ENCODE peak calls at places on chromosomes 13 and 19, in eight cellular contexts. One of them, this sample, is unnamed.

GRCh38 chr19:41871573-41872383 is 5.3 kb upstream of the CD79A start:
- DNase-seq in astrocyte of the cerebellum: no peak
- DNase-seq in fibroblast of lung: no peak
- DNase-seq in heart left ventricle: peak
- DNase-seq in cardiac muscle cell: no peak
- DNase-seq in HCT116: no peak
- DNase-seq in lower leg skin: no peak
- DNase-seq in AG04450: no peak
- DNase-seq in this sample: peak

GRCh38 chr13:106034201-106034600 is 501.3 kb downstream of the EFNB2 start:
- DNase-seq in astrocyte of the cerebellum: peak
- DNase-seq in fibroblast of lung: no peak
- DNase-seq in heart left ventricle: no peak
- DNase-seq in cardiac muscle cell: no peak
- DNase-seq in HCT116: no peak
- DNase-seq in lower leg skin: no peak
- DNase-seq in AG04450: no peak
- DNase-seq in this sample: no peak

GRCh38 chr13:112161441-112162301 is 94.7 kb downstream of the SOX1 start:
- DNase-seq in astrocyte of the cerebellum: no peak
- DNase-seq in fibroblast of lung: no peak
- DNase-seq in heart left ventricle: no peak
- DNase-seq in cardiac muscle cell: no peak
- DNase-seq in HCT116: no peak
- DNase-seq in lower leg skin: peak
- DNase-seq in AG04450: no peak
- DNase-seq in this sample: no peak

GRCh38 chr13:42355841-42356575 is 84.1 kb downstream of the AKAP11 start:
- DNase-seq in astrocyte of the cerebellum: no peak
- DNase-seq in fibroblast of lung: no peak
- DNase-seq in heart left ventricle: no peak
- DNase-seq in cardiac muscle cell: no peak
- DNase-seq in HCT116: no peak
- DNase-seq in lower leg skin: no peak
- DNase-seq in AG04450: no peak
- DNase-seq in this sample: no peak

GRCh38 chr13:86585826-86586225 is 786.6 kb upstream of the SLITRK6 start:
- DNase-seq in astrocyte of the cerebellum: peak
- DNase-seq in fibroblast of lung: peak
- DNase-seq in heart left ventricle: no peak
- DNase-seq in cardiac muscle cell: no peak
- DNase-seq in HCT116: no peak
- DNase-seq in lower leg skin: no peak
- DNase-seq in AG04450: peak
- DNase-seq in this sample: no peak

GRCh38 chr19:55358943-55359908 is 3.8 kb downstream of the GARIN5B start:
- DNase-seq in astrocyte of the cerebellum: no peak
- DNase-seq in fibroblast of lung: no peak
- DNase-seq in heart left ventricle: no peak
- DNase-seq in cardiac muscle cell: no peak
- DNase-seq in HCT116: no peak
- DNase-seq in lower leg skin: no peak
- DNase-seq in AG04450: no peak
- DNase-seq in this sample: no peak

GRCh38 chr13:113064534-113065405 is 40.8 kb upstream of the F7 start:
- DNase-seq in astrocyte of the cerebellum: peak
- DNase-seq in fibroblast of lung: peak
- DNase-seq in heart left ventricle: no peak
- DNase-seq in cardiac muscle cell: no peak
- DNase-seq in HCT116: peak
- DNase-seq in lower leg skin: no peak
- DNase-seq in AG04450: no peak
- DNase-seq in this sample: no peak

GRCh38 chr19:55640043-55640576 is 692 bp upstream of the ZNF580 start:
- DNase-seq in astrocyte of the cerebellum: no peak
- DNase-seq in fibroblast of lung: peak
- DNase-seq in heart left ventricle: peak
- DNase-seq in cardiac muscle cell: no peak
- DNase-seq in HCT116: no peak
- DNase-seq in lower leg skin: no peak
- DNase-seq in AG04450: no peak
- DNase-seq in this sample: peak

GRCh38 chr13:29722415-29722814 is 126.9 kb upstream of the SLC7A1 start:
- DNase-seq in astrocyte of the cerebellum: no peak
- DNase-seq in fibroblast of lung: no peak
- DNase-seq in heart left ventricle: no peak
- DNase-seq in cardiac muscle cell: no peak
- DNase-seq in HCT116: no peak
- DNase-seq in lower leg skin: no peak
- DNase-seq in AG04450: no peak
- DNase-seq in this sample: no peak

GRCh38 chr19:16509141-16510061 is 13.2 kb downstream of the C19orf44 start:
- DNase-seq in astrocyte of the cerebellum: peak
- DNase-seq in fibroblast of lung: peak
- DNase-seq in heart left ventricle: no peak
- DNase-seq in cardiac muscle cell: no peak
- DNase-seq in HCT116: no peak
- DNase-seq in lower leg skin: no peak
- DNase-seq in AG04450: peak
- DNase-seq in this sample: no peak

GRCh38 chr13:40063743-40064142 is 408.3 kb downstream of the COG6 start:
- DNase-seq in astrocyte of the cerebellum: no peak
- DNase-seq in fibroblast of lung: no peak
- DNase-seq in heart left ventricle: no peak
- DNase-seq in cardiac muscle cell: no peak
- DNase-seq in HCT116: no peak
- DNase-seq in lower leg skin: no peak
- DNase-seq in AG04450: no peak
- DNase-seq in this sample: no peak

GRCh38 chr19:11390933-11391680 is 7.0 kb upstream of the EPOR start:
- DNase-seq in astrocyte of the cerebellum: no peak
- DNase-seq in fibroblast of lung: no peak
- DNase-seq in heart left ventricle: no peak
- DNase-seq in cardiac muscle cell: no peak
- DNase-seq in HCT116: no peak
- DNase-seq in lower leg skin: no peak
- DNase-seq in AG04450: no peak
- DNase-seq in this sample: no peak

DNA sequence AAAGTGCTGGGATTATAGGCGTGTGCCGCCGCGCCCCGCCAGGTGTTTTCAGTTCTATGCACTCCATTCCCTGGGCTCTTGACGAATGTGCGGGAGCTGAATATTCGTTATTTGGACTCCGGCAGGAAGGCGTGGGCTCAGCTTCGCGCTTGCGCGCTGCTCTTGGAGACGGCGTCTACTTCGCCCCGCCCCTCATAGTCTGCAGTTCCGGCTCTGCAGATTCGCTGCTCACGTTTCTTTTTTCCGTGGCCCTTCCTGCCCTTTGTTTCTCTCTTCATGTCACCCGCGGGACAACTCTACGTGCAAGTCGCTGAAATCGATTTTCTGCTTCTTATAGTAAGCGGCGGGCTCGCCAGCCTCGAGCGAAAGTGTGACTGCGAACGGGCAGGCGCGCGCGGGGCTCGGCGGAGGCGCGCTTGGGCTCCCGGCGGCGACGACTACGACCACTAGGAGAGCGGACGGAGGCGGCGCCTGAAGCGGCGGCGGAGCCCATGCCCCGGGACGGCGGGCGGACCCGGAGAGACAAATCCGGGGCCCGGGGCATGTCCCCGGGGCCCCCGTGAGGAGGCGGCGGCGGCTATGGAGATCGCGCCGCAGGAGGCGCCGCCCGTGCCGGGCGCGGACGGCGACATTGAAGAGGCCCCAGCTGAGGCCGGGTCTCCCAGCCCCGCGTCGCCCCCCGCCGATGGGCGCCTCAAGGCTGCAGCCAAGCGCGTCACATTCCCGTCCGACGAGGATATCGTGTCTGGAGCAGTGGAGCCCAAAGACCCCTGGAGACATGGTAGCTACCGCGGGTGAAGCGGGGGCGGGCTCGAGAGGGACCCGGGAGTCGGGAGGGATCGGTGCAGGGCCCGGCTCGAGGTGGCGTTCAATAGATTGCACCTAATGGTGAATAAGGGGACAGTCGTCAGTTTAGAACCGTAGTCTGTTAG is at the start of gene PPP1R37:
- DNase-seq in astrocyte of the cerebellum: peak
- DNase-seq in fibroblast of lung: peak
- DNase-seq in heart left ventricle: peak
- DNase-seq in cardiac muscle cell: peak
- DNase-seq in HCT116: peak
- DNase-seq in lower leg skin: peak
- DNase-seq in AG04450: peak
- DNase-seq in this sample: peak
- TF ChIP-seq CTCF in astrocyte of the cerebellum: peak
- TF ChIP-seq CTCF in fibroblast of lung: no peak
- TF ChIP-seq CTCF in heart left ventricle: peak
- TF ChIP-seq CTCF in cardiac muscle cell: peak
- TF ChIP-seq CTCF in HCT116: no peak
- TF ChIP-seq CTCF in lower leg skin: no peak
- TF ChIP-seq CTCF in AG04450: peak
- TF ChIP-seq CTCF in this sample: no peak

DNA sequence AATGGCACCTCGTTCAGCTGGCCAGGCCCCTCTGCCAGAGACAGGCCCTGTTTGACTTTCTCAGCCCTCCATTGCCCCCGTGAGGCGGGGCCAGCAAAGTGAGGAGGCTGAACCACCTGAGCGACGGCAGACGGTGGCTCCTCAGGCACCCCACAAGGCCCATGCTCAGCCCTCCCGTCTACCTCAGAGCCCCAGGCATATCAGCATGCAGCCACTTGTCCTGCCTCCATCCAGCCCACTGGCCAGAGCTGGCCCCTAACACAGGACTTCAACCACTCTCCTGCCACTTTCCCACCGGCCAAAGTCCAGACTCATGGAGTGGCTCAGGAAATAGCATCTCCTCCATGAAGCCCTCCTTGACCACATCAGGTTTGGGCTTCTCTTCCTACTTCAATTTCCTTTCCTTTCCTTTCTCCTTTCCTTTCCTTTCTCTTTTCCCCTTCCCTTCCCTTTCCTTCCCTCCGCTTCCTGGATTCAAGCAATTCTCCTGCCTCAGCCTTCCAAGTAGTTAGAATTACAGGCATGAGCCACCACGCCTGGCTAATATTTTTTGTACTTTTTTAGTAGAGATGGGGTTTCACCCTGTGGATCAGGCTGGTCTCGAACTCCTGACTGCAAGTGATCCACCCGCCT is 9.3 kb downstream of the SLC7A10 start:
- DNase-seq in astrocyte of the cerebellum: no peak
- DNase-seq in fibroblast of lung: no peak
- DNase-seq in heart left ventricle: no peak
- DNase-seq in cardiac muscle cell: no peak
- DNase-seq in HCT116: no peak
- DNase-seq in lower leg skin: no peak
- DNase-seq in AG04450: no peak
- DNase-seq in this sample: no peak
- TF ChIP-seq CTCF in astrocyte of the cerebellum: no peak
- TF ChIP-seq CTCF in fibroblast of lung: no peak
- TF ChIP-seq CTCF in heart left ventricle: no peak
- TF ChIP-seq CTCF in cardiac muscle cell: no peak
- TF ChIP-seq CTCF in HCT116: no peak
- TF ChIP-seq CTCF in lower leg skin: no peak
- TF ChIP-seq CTCF in AG04450: no peak
- TF ChIP-seq CTCF in this sample: no peak

GRCh38 chr19:8017808-8018207 is 12.4 kb upstream of the ELAVL1 start:
- DNase-seq in astrocyte of the cerebellum: no peak
- DNase-seq in fibroblast of lung: no peak
- DNase-seq in heart left ventricle: no peak
- DNase-seq in cardiac muscle cell: no peak
- DNase-seq in HCT116: no peak
- DNase-seq in lower leg skin: no peak
- DNase-seq in AG04450: no peak
- DNase-seq in this sample: no peak
- TF ChIP-seq CTCF in astrocyte of the cerebellum: no peak
- TF ChIP-seq CTCF in fibroblast of lung: no peak
- TF ChIP-seq CTCF in heart left ventricle: no peak
- TF ChIP-seq CTCF in cardiac muscle cell: peak
- TF ChIP-seq CTCF in HCT116: peak
- TF ChIP-seq CTCF in lower leg skin: no peak
- TF ChIP-seq CTCF in AG04450: no peak
- TF ChIP-seq CTCF in this sample: peak

GRCh38 chr19:6754136-6754535 is 13.1 kb downstream of the SH2D3A start:
- DNase-seq in astrocyte of the cerebellum: no peak
- DNase-seq in fibroblast of lung: no peak
- DNase-seq in heart left ventricle: no peak
- DNase-seq in cardiac muscle cell: no peak
- DNase-seq in HCT116: no peak
- DNase-seq in lower leg skin: peak
- DNase-seq in AG04450: no peak
- DNase-seq in this sample: no peak

GRCh38 chr19:6751189-6751588 is 11.7 kb downstream of the TRIP10 start:
- DNase-seq in astrocyte of the cerebellum: no peak
- DNase-seq in fibroblast of lung: no peak
- DNase-seq in heart left ventricle: no peak
- DNase-seq in cardiac muscle cell: no peak
- DNase-seq in HCT116: no peak
- DNase-seq in lower leg skin: no peak
- DNase-seq in AG04450: no peak
- DNase-seq in this sample: no peak

GRCh38 chr19:6752257-6753177 is 13.0 kb downstream of the TRIP10 start:
- DNase-seq in astrocyte of the cerebellum: no peak
- DNase-seq in fibroblast of lung: no peak
- DNase-seq in heart left ventricle: no peak
- DNase-seq in cardiac muscle cell: peak
- DNase-seq in HCT116: no peak
- DNase-seq in lower leg skin: peak
- DNase-seq in AG04450: no peak
- DNase-seq in this sample: no peak

GRCh38 chr19:6754653-6755463 is 12.4 kb downstream of the SH2D3A start:
- DNase-seq in astrocyte of the cerebellum: no peak
- DNase-seq in fibroblast of lung: no peak
- DNase-seq in heart left ventricle: no peak
- DNase-seq in cardiac muscle cell: no peak
- DNase-seq in HCT116: no peak
- DNase-seq in lower leg skin: peak
- DNase-seq in AG04450: no peak
- DNase-seq in this sample: no peak

GRCh38 chr19:6753178-6754031 is 13.8 kb downstream of the SH2D3A start:
- DNase-seq in astrocyte of the cerebellum: no peak
- DNase-seq in fibroblast of lung: peak
- DNase-seq in heart left ventricle: peak
- DNase-seq in cardiac muscle cell: peak
- DNase-seq in HCT116: peak
- DNase-seq in lower leg skin: peak
- DNase-seq in AG04450: no peak
- DNase-seq in this sample: peak
- TF ChIP-seq CTCF in astrocyte of the cerebellum: peak
- TF ChIP-seq CTCF in fibroblast of lung: peak
- TF ChIP-seq CTCF in heart left ventricle: peak
- TF ChIP-seq CTCF in cardiac muscle cell: peak
- TF ChIP-seq CTCF in HCT116: no peak
- TF ChIP-seq CTCF in lower leg skin: no peak
- TF ChIP-seq CTCF in AG04450: no peak
- TF ChIP-seq CTCF in this sample: peak

This sample was measured in HL-60.